ENCODE peak calls at places on chromosome 21, in five cellular contexts. L, T, P, I and J are unnamed samples.

GRCh38 chr21:45417951-45418300 is 13.0 kb downstream of the COL18A1 start:
- DNase-seq in L (peak; percentile 25), T (no peak), P (no peak), I (no peak), J (no peak)

GRCh38 chr21:45327458-45328197 is 39.9 kb upstream of the POFUT2 start:
- DNase-seq in L (peak; percentile 42), T (no peak), P (peak; percentile 45), I (no peak), J (no peak)

GRCh38 chr21:46082638-46083270 is 15.2 kb upstream of the COL6A2 start:
- DNase-seq in L (peak; percentile 21), T (no peak), P (no peak), I (no peak), J (no peak)

GRCh38 chr21:44767834-44768831 is 33.5 kb downstream of the UBE2G2 start:
- DNase-seq in L (no peak), T (no peak), P (peak; percentile 84), I (no peak), J (no peak)

GRCh38 chr21:45590726-45591618 is 48.7 kb upstream of the SLC19A1 start:
- DNase-seq in L (peak; percentile 73), T (no peak), P (no peak), I (no peak), J (no peak)

GRCh38 chr21:28615276-28615675 is 377.4 kb downstream of the LTN1 start:
- DNase-seq in L (no peak), T (no peak), P (no peak), I (no peak), J (no peak)

GRCh38 chr21:45580181-45580575 is 37.9 kb upstream of the SLC19A1 start:
- DNase-seq in L (no peak), T (no peak), P (no peak), I (no peak), J (no peak)

GRCh38 chr21:45590246-45590725 is 48.0 kb upstream of the SLC19A1 start:
- DNase-seq in L (peak; percentile 85), T (no peak), P (peak; percentile 99), I (no peak), J (no peak)

GRCh38 chr21:38295997-38296764 is 39.4 kb downstream of the KCNJ15 start:
- DNase-seq in L (no peak), T (no peak), P (no peak), I (no peak), J (no peak)

GRCh38 chr21:29601072-29601471 is 302.4 kb downstream of the BACH1 start:
- DNase-seq in L (no peak), T (no peak), P (no peak), I (no peak), J (no peak)

GRCh38 chr21:9756677-9757076 is 764.7 kb upstream of the TPTE start:
- DNase-seq in L (no peak), T (no peak), P (no peak), I (no peak), J (no peak)

GRCh38 chr21:30190554-30190953 is 23.9 kb upstream of the CLDN17 start:
- DNase-seq in L (no peak), T (no peak), P (no peak), I (no peak), J (no peak)

GRCh38 chr21:44285547-44285992 is at the start of gene AIRE:
- DNase-seq in L (no peak), T (no peak), P (peak; percentile 78), I (no peak), J (no peak)

GRCh38 chr21:37348664-37349063 is 17.9 kb upstream of the DYRK1A start:
- DNase-seq in L (no peak), T (no peak), P (no peak), I (no peak), J (no peak)

GRCh38 chr21:39321424-39321823 is 8.0 kb upstream of the BRWD1 start:
- DNase-seq in L (no peak), T (no peak), P (no peak), I (no peak), J (no peak)

GRCh38 chr21:41121785-41122415 is 46.1 kb upstream of the BACE2 start:
- DNase-seq in L (peak; percentile 58), T (peak; percentile 16), P (peak; percentile 83), I (peak; percentile 64), J (peak; percentile 17)

DNA sequence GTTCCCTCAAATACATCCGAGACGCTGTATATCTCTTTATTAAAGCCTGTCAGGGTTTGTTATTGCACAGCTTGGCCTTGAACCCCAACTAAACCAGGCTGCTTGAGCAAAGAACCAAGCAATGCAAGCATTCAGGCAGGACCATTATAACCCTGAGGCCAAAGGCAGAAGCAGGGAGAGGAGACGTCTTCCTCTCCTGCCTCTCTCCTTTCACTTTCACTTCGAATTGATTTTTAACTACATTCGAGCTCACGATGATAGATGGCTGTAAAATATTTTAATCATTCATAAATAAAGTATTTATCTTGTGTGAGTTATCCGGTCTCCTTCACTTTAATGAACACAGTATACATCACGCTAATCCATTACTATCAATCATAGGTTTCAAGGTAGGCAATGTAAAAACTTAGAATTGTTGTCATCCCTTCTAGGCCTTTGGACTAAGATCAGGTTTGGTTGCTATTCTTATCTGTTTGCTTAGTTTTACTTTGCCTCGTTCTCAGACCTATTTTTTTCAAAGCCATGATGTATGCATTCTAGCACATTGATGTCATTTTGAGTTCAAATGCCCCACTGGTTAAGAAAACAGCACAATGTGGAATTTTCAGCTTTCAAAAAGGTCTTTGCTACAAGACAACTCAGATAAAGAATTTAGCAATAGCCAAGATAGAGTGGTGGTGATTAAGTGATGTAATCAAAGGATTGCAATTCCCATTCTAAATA is 480.2 kb upstream of the RUNX1 start:
- DNase-seq in L (no peak), T (peak; percentile 8), P (no peak), I (no peak), J (no peak)
- H3K4me3 ChIP-seq in L (peak overlapping the region; percentile 28), T (peak overlapping the region; percentile 52), P (no peak overlapping the region), I (no peak overlapping the region), J (no peak overlapping the region)

GRCh38 chr21:25640671-25641292 is 1.7 kb downstream of the JAM2 start:
- DNase-seq in L (no peak), T (no peak), P (no peak), I (no peak), J (no peak)
- H3K4me3 ChIP-seq in L (peak overlapping the region; percentile 63), T (peak overlapping the region; percentile 76), P (peak overlapping the region; percentile 55), I (peak overlapping the region; percentile 48), J (peak overlapping the region; percentile 72)

GRCh38 chr21:34271452-34271851 is 92.4 kb upstream of the KCNE2 start:
- DNase-seq in L (no peak), T (no peak), P (no peak), I (no peak), J (no peak)
- H3K4me3 ChIP-seq in L (no peak overlapping the region), T (no peak overlapping the region), P (no peak overlapping the region), I (no peak overlapping the region), J (no peak overlapping the region)

GRCh38 chr21:32410916-32411315 is 1.6 kb upstream of the EVA1C start:
- DNase-seq in L (no peak), T (no peak), P (no peak), I (no peak), J (no peak)
- H3K4me3 ChIP-seq in L (peak overlapping the region; percentile 59), T (no peak overlapping the region), P (no peak overlapping the region), I (peak overlapping the region; percentile 62), J (no peak overlapping the region)

GRCh38 chr21:16395285-16395684 is 665.5 kb downstream of the USP25 start:
- DNase-seq in L (no peak), T (no peak), P (no peak), I (no peak), J (no peak)

GRCh38 chr21:16388291-16388690 is 658.5 kb downstream of the USP25 start:
- DNase-seq in L (no peak), T (no peak), P (no peak), I (no peak), J (no peak)

GRCh38 chr21:16388911-16389515 is 659.2 kb downstream of the USP25 start:
- DNase-seq in L (no peak), T (no peak), P (no peak), I (no peak), J (no peak)

DNA sequence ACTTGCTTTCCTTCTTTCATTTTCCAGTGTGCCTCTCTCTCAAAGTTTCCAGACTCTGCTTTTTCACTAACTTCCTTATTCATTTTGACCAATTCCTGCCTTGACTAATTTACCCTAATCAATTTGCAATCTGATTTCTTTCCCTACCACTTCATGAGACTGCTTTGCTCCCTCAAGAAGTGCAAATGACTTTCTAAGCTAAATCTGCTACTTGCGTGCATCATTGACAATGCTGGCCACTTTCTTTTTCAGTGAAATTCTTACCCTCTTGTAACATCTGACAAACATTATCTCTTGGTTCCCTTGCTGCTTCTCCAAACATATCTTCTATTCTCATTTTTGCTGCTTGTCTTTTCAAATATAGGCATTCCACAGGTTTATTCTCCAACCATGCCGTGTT is 659.8 kb downstream of the USP25 start:
- DNase-seq in L (no peak), T (no peak), P (no peak), I (no peak), J (no peak)
- H3K4me3 ChIP-seq in L (no peak overlapping the region), T (no peak overlapping the region), P (no peak overlapping the region), I (no peak overlapping the region), J (no peak overlapping the region)

GRCh38 chr21:21247441-21247840 is 249.2 kb downstream of the NCAM2 start:
- DNase-seq in L (no peak), T (no peak), P (no peak), I (no peak), J (no peak)

GRCh38 chr21:21246007-21246406 is 247.8 kb downstream of the NCAM2 start:
- DNase-seq in L (no peak), T (no peak), P (no peak), I (no peak), J (no peak)
- H3K4me3 ChIP-seq in L (no peak overlapping the region), T (no peak overlapping the region), P (no peak overlapping the region), I (no peak overlapping the region), J (no peak overlapping the region)